ENCODE peak calls at places on chromosomes 1 and 21, in four cellular contexts. N, D, O and R are unnamed samples.

GRCh38 chr21:34704119-34704518 is 35.3 kb downstream of the CLIC6 start:
- DNase-seq in N (no peak), D (no peak), O (no peak), R (no peak)

GRCh38 chr1:21828075-21828474 is 16.0 kb downstream of the LDLRAD2 start:
- DNase-seq in O (no peak), D (no peak), N (no peak), R (no peak)

GRCh38 chr1:46041974-46042373 is 90.5 kb downstream of the PIK3R3 start:
- DNase-seq in N (no peak), O (no peak), D (no peak), R (no peak)

GRCh38 chr1:182351790-182352364 is 39.7 kb downstream of the GLUL start:
- DNase-seq in D (no peak), O (no peak), N (no peak), R (no peak)

GRCh38 chr1:227273557-227273956 is 44.7 kb downstream of the CDC42BPA start:
- DNase-seq in N (no peak), D (no peak), O (no peak), R (no peak)

GRCh38 chr1:199283814-199284213 is 645.0 kb downstream of the PTPRC start:
- DNase-seq in D (no peak), N (no peak), O (no peak), R (no peak)

GRCh38 chr1:235776396-235776795 is 90.3 kb downstream of the LYST start:
- DNase-seq in N (no peak), D (no peak), O (no peak), R (no peak)

GRCh38 chr1:206826409-206826808 is 39.0 kb upstream of the IL20 start:
- DNase-seq in O (no peak), N (no peak), D (no peak), R (no peak)

GRCh38 chr1:201266774-201267173 is 16.5 kb upstream of the PKP1 start:
- DNase-seq in N (no peak), O (no peak), D (no peak), R (no peak)

GRCh38 chr1:196387766-196388165 is 220.5 kb downstream of the KCNT2 start:
- DNase-seq in O (no peak), D (no peak), N (no peak), R (no peak)

GRCh38 chr1:66282343-66282852 is 251.6 kb upstream of the SGIP1 start:
- DNase-seq in D (no peak), O (peak), N (no peak), R (no peak)

GRCh38 chr1:241990040-241990439 is 8.9 kb downstream of the MAP1LC3C start:
- DNase-seq in D (peak), O (no peak), N (no peak), R (no peak)

GRCh38 chr1:169307176-169307575 is 60.4 kb downstream of the NME7 start:
- DNase-seq in D (no peak), O (no peak), N (no peak), R (no peak)

GRCh38 chr1:2283371-2283990 is 55.4 kb downstream of the SKI start:
- DNase-seq in N (no peak), O (no peak), D (peak), R (no peak)

GRCh38 chr21:25639167-25639921 is at the start of gene JAM2:
- DNase-seq in D (peak), O (peak), N (peak), R (peak)

GRCh38 chr1:155420788-155421187 is 100.1 kb downstream of the RUSC1 start:
- DNase-seq in D (no peak), N (no peak), O (no peak), R (no peak)

GRCh38 chr1:212791676-212792395 is at the start of the genes NSL1 and TATDN3:
- DNase-seq in O (peak), N (peak), D (peak), R (peak)
- TF ChIP-seq CTCF in O (no peak), N (no peak), D (no peak), R (no peak)

GRCh38 chr1:106889054-106889453 is 167.4 kb upstream of the PRMT6 start:
- DNase-seq in N (no peak), O (no peak), D (no peak), R (no peak)
- TF ChIP-seq CTCF in N (no peak), O (no peak), D (no peak), R (no peak)

GRCh38 chr21:44800103-44800502 is 1.5 kb downstream of the UBE2G2 start:
- DNase-seq in N (no peak), D (no peak), O (no peak), R (no peak)
- TF ChIP-seq CTCF in N (no peak), D (peak), O (no peak), R (peak)

GRCh38 chr1:222251813-222252212 is 296.1 kb downstream of the HHIPL2 start:
- DNase-seq in O (no peak), D (no peak), N (no peak), R (no peak)
- TF ChIP-seq CTCF in O (no peak), D (no peak), N (no peak), R (no peak)

GRCh38 chr1:161171191-161171590 is 5.0 kb downstream of the PPOX start:
- DNase-seq in N (no peak), D (no peak), O (no peak), R (no peak)
- TF ChIP-seq CTCF in N (no peak), D (no peak), O (no peak), R (peak)